ENCODE peak calls at places on chromosomes 1 and 21, in seven cellular contexts. G, N, S, Y, F, Q and B are unnamed samples. For H3K4me1, the result is how much of the 10 kb centered on the place peaks cover.

GRCh38 chr1:32413507-32414185 is 19.4 kb upstream of the BSDC1 start:
- DNase-seq in F (peak), Y (peak), N (no peak), Q (peak), G (no peak), S (peak), B (peak)

GRCh38 chr1:32496127-32496526 is 31.3 kb downstream of the ZBTB8B start:
- DNase-seq in G (no peak), Q (no peak), N (no peak), Y (peak), F (no peak), S (no peak), B (no peak)

GRCh38 chr1:156104861-156105546 is 9.5 kb upstream of the LMNA start:
- DNase-seq in Y (peak), S (no peak), Q (no peak), N (no peak), F (no peak), G (no peak), B (no peak)

GRCh38 chr1:47814592-47815436 is 182.4 kb downstream of the TRABD2B start:
- DNase-seq in Q (no peak), F (no peak), S (no peak), Y (no peak), N (no peak), G (no peak), B (no peak)

GRCh38 chr1:244352156-244352830 is 99.4 kb downstream of the ADSS2 start:
- DNase-seq in S (no peak), G (no peak), N (no peak), F (no peak), Y (no peak), Q (no peak), B (no peak)

GRCh38 chr1:32733573-32734321 is 31.2 kb upstream of the SYNC start:
- DNase-seq in N (no peak), G (no peak), S (no peak), Y (no peak), Q (no peak), F (no peak), B (no peak)

GRCh38 chr1:7810395-7810794 is 26.3 kb downstream of the PER3 start:
- DNase-seq in S (no peak), Q (no peak), G (peak), F (no peak), N (no peak), Y (no peak), B (peak)

GRCh38 chr1:14983277-14983676 is 170.3 kb upstream of the TMEM51 start:
- DNase-seq in N (no peak), Q (no peak), Y (no peak), F (no peak), G (no peak), S (no peak), B (no peak)

GRCh38 chr21:38766987-38767722 is 38.6 kb upstream of the ETS2 start:
- DNase-seq in S (no peak), G (no peak), Y (no peak), Q (no peak), N (no peak), F (peak), B (no peak)

GRCh38 chr1:48077860-48078259 is 80.7 kb upstream of the TRABD2B start:
- DNase-seq in S (no peak), Q (no peak), Y (peak), N (no peak), F (no peak), G (no peak), B (no peak)

GRCh38 chr1:192986110-192986747 is 72.9 kb downstream of the UCHL5 start:
- DNase-seq in S (no peak), N (no peak), Y (no peak), F (no peak), Q (no peak), G (no peak), B (peak)

GRCh38 chr1:24910751-24911650 is 19.1 kb downstream of the RUNX3 start:
- DNase-seq in Q (no peak), Y (peak), S (no peak), N (no peak), G (no peak), F (peak), B (no peak)

GRCh38 chr1:228753933-228754332 is 18.7 kb downstream of the RHOU start:
- DNase-seq in S (no peak), Q (no peak), N (no peak), G (no peak), F (no peak), Y (no peak), B (no peak)
- H3K4me1 ChIP-seq in S (under half), Q (under half), N (under half), G (under half), F (under half), Y (under half), B (under half)

GRCh38 chr1:60387175-60387574 is 313.6 kb upstream of the C1orf87 start:
- DNase-seq in N (no peak), G (no peak), F (no peak), Y (no peak), Q (no peak), S (no peak), B (no peak)

GRCh38 chr1:60390593-60391282 is 317.2 kb upstream of the C1orf87 start:
- DNase-seq in G (no peak), S (no peak), F (no peak), N (no peak), Q (no peak), Y (no peak), B (no peak)

GRCh38 chr1:60386259-60386658 is 312.7 kb upstream of the C1orf87 start:
- DNase-seq in N (no peak), F (no peak), Q (no peak), Y (no peak), S (no peak), G (no peak), B (no peak)

GRCh38 chr1:60388092-60388987 is 314.8 kb upstream of the C1orf87 start:
- DNase-seq in F (no peak), G (no peak), S (no peak), N (no peak), Q (peak), Y (peak), B (no peak)
- H3K4me3 ChIP-seq in F (no peak), G (no peak), S (no peak), N (no peak), Q (no peak), Y (no peak), B (no peak)

DNA sequence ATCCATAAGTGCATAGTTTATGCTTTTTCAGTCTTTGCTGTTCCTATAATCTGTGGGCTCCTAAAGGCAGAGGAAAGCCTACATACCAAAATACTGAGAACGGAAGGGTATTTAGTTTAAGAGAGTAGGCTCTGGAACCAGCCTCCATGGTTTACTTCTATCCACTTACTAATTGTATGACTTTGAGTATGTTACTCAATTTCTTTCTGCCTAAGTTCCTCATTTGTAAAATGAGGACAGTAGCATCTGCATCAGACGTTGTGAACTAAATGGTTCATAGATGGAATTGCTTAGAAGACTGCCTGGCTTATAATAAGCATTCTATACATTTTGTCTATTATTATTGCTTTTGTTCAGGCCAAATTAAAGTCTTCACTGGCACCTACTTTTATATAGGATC is 111.0 kb downstream of the NTNG1 start:
- DNase-seq in S (no peak), Q (no peak), G (no peak), N (no peak), Y (no peak), F (no peak), B (no peak)
- H3K4me1 ChIP-seq in S (under half), Q (under half), G (under half), N (under half), Y (under half), F (under half), B (under half)

DNA sequence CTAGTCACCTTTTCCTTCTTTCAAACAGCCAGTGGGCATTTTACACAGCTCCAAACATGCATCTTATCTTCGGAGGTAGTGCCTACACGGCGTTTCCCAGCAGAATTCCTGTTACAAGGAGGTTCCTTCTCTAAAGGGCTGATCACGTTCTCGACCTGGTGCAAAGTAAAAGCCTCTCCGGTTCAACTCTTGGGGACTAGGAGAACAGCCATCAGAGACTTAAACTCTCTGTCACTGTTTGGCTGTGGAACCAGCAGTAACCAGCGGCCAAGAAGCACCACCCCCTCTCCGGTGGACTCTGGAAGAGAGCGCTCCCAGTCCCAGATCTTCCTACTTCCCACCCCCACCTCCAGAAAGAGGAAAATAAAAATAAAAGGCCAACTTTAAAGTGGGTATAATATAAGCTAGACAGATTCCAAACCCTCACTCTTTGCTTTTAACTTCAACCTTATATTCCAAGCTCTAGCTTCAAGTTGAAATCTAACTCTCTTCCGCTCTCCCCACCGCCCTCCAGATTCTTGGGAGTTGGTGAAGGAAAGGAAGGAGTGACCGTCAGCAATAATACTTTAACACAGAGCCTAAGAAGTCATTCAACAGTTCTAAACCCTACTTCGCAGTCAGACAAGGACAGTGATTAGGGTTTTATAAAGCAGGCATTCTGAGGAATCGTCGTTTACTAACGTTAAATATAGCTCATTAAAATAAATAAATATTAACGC is 2.9 kb downstream of the BRINP3 start:
- DNase-seq in G (no peak), Q (no peak), N (no peak), S (no peak), F (no peak), Y (peak), B (no peak)
- H3K4me3 ChIP-seq in G (no peak), Q (no peak), N (peak), S (peak), F (no peak), Y (peak), B (no peak)

DNA sequence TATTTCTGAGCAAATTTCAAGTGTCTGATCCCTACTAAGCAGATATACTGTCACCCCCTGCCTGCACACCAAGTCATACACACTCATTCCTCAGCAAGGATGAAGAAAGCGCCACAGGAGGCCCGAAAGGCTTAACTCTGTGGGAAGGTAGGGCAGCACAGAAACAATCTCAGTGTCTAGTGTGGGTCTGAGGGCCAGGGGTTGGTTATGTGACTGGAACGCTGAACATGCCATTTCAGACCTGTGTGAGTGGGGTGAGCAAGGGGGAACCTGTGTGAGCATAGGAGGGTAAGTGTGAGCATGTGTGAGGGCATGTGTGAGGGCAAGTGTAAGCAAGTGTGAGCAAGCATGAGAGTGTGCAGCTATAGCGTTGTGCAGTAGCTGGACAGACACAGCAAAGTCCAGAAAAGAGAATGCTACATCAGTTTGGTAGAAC is 6.2 kb downstream of the ITPKB start:
- DNase-seq in F (no peak), S (no peak), N (no peak), G (no peak), Q (no peak), Y (no peak), B (no peak)
- H3K4me1 ChIP-seq in F (half or more), S (under half), N (under half), G (under half), Q (under half), Y (under half), B (under half)

DNA sequence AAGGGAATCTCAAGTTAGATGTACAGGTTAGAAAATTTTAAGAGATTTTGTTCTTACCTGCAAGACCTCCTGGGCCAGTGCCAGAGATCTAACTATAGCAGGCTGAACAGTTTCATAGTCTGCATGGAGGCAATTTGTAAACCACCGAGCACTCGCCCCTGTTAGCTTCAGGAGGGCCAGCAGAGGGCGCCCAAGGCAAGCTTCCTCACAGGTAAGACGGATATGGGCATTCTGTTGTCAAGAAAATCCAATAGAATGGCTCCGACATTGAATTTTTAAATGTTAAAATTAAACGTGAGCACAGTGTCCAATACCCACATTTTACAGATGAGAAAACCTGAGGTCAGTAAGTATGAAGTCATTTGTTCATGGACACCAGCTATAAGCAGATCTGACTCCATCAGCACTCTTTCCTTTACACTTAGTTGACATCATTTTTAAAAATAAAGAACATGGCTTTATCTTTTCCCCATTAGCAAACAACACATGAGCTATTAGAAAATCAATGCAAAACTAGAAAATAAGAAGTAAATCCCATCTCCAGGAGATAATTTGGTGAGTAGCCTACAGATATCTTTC is 2.2 kb downstream of the REG4 start:
- DNase-seq in N (peak), G (no peak), S (peak), Q (peak), F (peak), Y (peak), B (peak)
- H3K4me3 ChIP-seq in N (no peak), G (no peak), S (no peak), Q (no peak), F (no peak), Y (no peak), B (no peak)

GRCh38 chr1:224113545-224113917 is 380 bp upstream of the FBXO28 start:
- DNase-seq in N (no peak), G (no peak), F (no peak), Y (no peak), Q (no peak), S (no peak), B (no peak)
- H3K4me1 ChIP-seq in N (under half), G (under half), F (under half), Y (under half), Q (under half), S (under half), B (under half)

DNA sequence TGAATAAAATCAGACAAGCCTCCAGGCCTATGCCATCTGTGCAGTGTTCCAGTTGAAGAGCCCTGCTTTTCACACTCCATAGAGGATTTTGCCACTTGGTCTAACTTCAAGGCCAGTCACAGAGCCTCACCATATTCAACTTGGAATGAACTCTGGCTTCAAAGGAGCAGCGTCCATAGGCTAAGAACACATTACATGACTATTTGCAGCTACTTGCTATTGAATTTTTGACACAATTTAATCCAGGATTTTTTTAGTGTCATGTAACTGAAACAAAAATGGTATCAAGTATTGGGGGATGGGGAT is 2.7 kb upstream of the GBP4 start:
- DNase-seq in Y (no peak), S (no peak), G (no peak), Q (no peak), N (no peak), F (no peak), B (no peak)
- H3K4me3 ChIP-seq in Y (no peak), S (no peak), G (no peak), Q (no peak), N (no peak), F (peak), B (no peak)

DNA sequence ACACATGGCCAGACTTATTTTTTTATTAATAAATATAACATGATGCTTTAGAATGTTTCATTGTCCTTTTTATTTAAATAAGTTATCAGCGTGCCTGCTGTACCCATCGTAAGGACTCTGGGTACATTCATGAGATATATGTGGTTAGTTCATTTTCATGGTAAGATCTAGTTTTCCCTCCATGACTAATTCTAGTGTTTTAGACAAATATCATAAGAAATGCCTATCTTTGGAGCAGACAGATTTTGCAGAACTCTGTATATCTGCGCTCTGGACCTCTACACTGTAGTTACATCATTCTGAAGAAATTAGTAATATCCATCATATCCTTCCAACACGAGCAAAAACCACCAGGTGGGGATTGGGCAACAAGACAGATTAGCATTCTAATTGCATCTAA is 499.2 kb downstream of the SETD4 start:
- DNase-seq in N (no peak), G (no peak), F (no peak), S (no peak), Q (no peak), Y (no peak), B (no peak)
- H3K4me1 ChIP-seq in N (under half), G (under half), F (under half), S (under half), Q (under half), Y (under half), B (under half)

GRCh38 chr1:85224734-85225623 is 24.2 kb upstream of the SYDE2 start:
- DNase-seq in Y (no peak), G (no peak), N (peak), F (no peak), S (no peak), Q (no peak), B (no peak)
- H3K4me3 ChIP-seq in Y (no peak), G (no peak), N (no peak), F (no peak), S (no peak), Q (no peak), B (no peak)